ENCODE peak calls at places on chromosomes 4 and X, in four cellular contexts. One of them, this sample, is unnamed. For H3K4me1, the result is how much of the 10 kb centered on the place peaks cover.

GRCh38 chr4:87679449-87680169 is 29.5 kb downstream of the DMP1 start:
- DNase-seq in ovary: peak
- DNase-seq in body of pancreas: peak
- DNase-seq in heart left ventricle: peak
- DNase-seq in this sample: peak

GRCh38 chr4:169968999-169969398 is 57.2 kb downstream of the MFAP3L start:
- DNase-seq in ovary: no peak
- DNase-seq in heart left ventricle: no peak
- DNase-seq in body of pancreas: no peak
- DNase-seq in this sample: no peak

GRCh38 chr4:118740869-118741268 is 55.7 kb downstream of the METTL14 start:
- DNase-seq in heart left ventricle: no peak
- DNase-seq in body of pancreas: no peak
- DNase-seq in ovary: no peak
- DNase-seq in this sample: no peak

GRCh38 chr4:163558539-163559044 is 64.1 kb downstream of the TMA16 start:
- DNase-seq in body of pancreas: no peak
- DNase-seq in ovary: no peak
- DNase-seq in heart left ventricle: no peak
- DNase-seq in this sample: no peak

GRCh38 chrX:119573840-119574393 is 446 bp upstream of the UBE2A start:
- DNase-seq in heart left ventricle: peak
- DNase-seq in body of pancreas: peak
- DNase-seq in ovary: peak
- DNase-seq in this sample: peak

GRCh38 chrX:154986826-154987575 is 35.5 kb downstream of the F8 start:
- DNase-seq in body of pancreas: no peak
- DNase-seq in heart left ventricle: no peak
- DNase-seq in ovary: no peak
- DNase-seq in this sample: no peak

GRCh38 chrX:14673764-14674163 is 144.4 kb downstream of the GLRA2 start:
- DNase-seq in body of pancreas: peak
- DNase-seq in heart left ventricle: no peak
- DNase-seq in ovary: no peak
- DNase-seq in this sample: no peak

GRCh38 chrX:77347572-77347971 is 99.6 kb upstream of the FGF16 start:
- DNase-seq in ovary: no peak
- DNase-seq in heart left ventricle: no peak
- DNase-seq in body of pancreas: no peak
- DNase-seq in this sample: no peak

GRCh38 chrX:56764153-56764974 is 35.3 kb downstream of the NBDY start:
- DNase-seq in body of pancreas: peak
- DNase-seq in ovary: peak
- DNase-seq in heart left ventricle: peak
- DNase-seq in this sample: peak

GRCh38 chr4:102585329-102585728 is 84.2 kb downstream of the NFKB1 start:
- DNase-seq in body of pancreas: no peak
- DNase-seq in ovary: no peak
- DNase-seq in heart left ventricle: no peak
- DNase-seq in this sample: no peak

GRCh38 chr4:95516528-95517011 is 32.2 kb downstream of the UNC5C start:
- DNase-seq in ovary: no peak
- DNase-seq in heart left ventricle: no peak
- DNase-seq in body of pancreas: no peak
- DNase-seq in this sample: peak

GRCh38 chr4:152109585-152110509 is 349.0 kb upstream of the GATB start:
- DNase-seq in heart left ventricle: peak
- DNase-seq in ovary: no peak
- DNase-seq in body of pancreas: no peak
- DNase-seq in this sample: no peak

GRCh38 chr4:4810778-4811177 is 48.7 kb upstream of the MSX1 start:
- DNase-seq in ovary: no peak
- DNase-seq in body of pancreas: no peak
- DNase-seq in heart left ventricle: no peak
- DNase-seq in this sample: no peak

GRCh38 chr4:112591593-112591992 is 45.1 kb downstream of the ZGRF1 start:
- DNase-seq in ovary: no peak
- DNase-seq in heart left ventricle: no peak
- DNase-seq in body of pancreas: no peak
- DNase-seq in this sample: no peak

GRCh38 chrX:35104626-35105025 is 162.0 kb downstream of the FAM47B start:
- DNase-seq in heart left ventricle: no peak
- DNase-seq in ovary: no peak
- DNase-seq in body of pancreas: no peak
- DNase-seq in this sample: no peak

GRCh38 chrX:107526141-107526540 is 76.7 kb downstream of the FRMPD3 start:
- DNase-seq in ovary: no peak
- DNase-seq in heart left ventricle: no peak
- DNase-seq in body of pancreas: no peak
- DNase-seq in this sample: no peak

GRCh38 chrX:361231-362145 is 25.2 kb downstream of the PPP2R3B start:
- DNase-seq in ovary: no peak
- DNase-seq in heart left ventricle: no peak
- DNase-seq in body of pancreas: no peak
- DNase-seq in this sample: no peak

GRCh38 chr4:8000721-8001491 is 61.2 kb upstream of the AFAP1 start:
- DNase-seq in heart left ventricle: no peak
- DNase-seq in body of pancreas: no peak
- DNase-seq in ovary: no peak
- DNase-seq in this sample: no peak

GRCh38 chrX:37905436-37906147 is 58.2 kb upstream of the DYNLT3 start:
- DNase-seq in heart left ventricle: peak
- DNase-seq in body of pancreas: peak
- DNase-seq in ovary: peak
- DNase-seq in this sample: peak

GRCh38 chr4:182888894-182889293 is 28.3 kb downstream of the DCTD start:
- DNase-seq in heart left ventricle: no peak
- DNase-seq in body of pancreas: no peak
- DNase-seq in ovary: no peak
- DNase-seq in this sample: no peak

GRCh38 chr4:117311989-117312388 is 226.6 kb upstream of the TRAM1L1 start:
- DNase-seq in heart left ventricle: no peak
- DNase-seq in body of pancreas: no peak
- DNase-seq in ovary: no peak
- DNase-seq in this sample: no peak

GRCh38 chr4:117311215-117311614 is 225.8 kb upstream of the TRAM1L1 start:
- DNase-seq in body of pancreas: no peak
- DNase-seq in ovary: no peak
- DNase-seq in heart left ventricle: no peak
- DNase-seq in this sample: no peak
- H3K4me3 ChIP-seq in body of pancreas: no peak
- H3K4me3 ChIP-seq in ovary: no peak
- H3K4me3 ChIP-seq in heart left ventricle: no peak
- H3K4me3 ChIP-seq in this sample: no peak

GRCh38 chrX:103092942-103093341 is at the start of gene NXF3:
- DNase-seq in ovary: no peak
- DNase-seq in body of pancreas: no peak
- DNase-seq in heart left ventricle: no peak
- DNase-seq in this sample: no peak
- TF ChIP-seq POLR2A in ovary: no peak
- TF ChIP-seq POLR2A in body of pancreas: no peak
- TF ChIP-seq POLR2A in heart left ventricle: no peak
- TF ChIP-seq POLR2A in this sample: no peak

GRCh38 chr4:10099521-10100325 is 16.9 kb downstream of the WDR1 start:
- DNase-seq in body of pancreas: no peak
- DNase-seq in heart left ventricle: no peak
- DNase-seq in ovary: no peak
- DNase-seq in this sample: no peak
- H3K4me1 ChIP-seq in body of pancreas: under half
- H3K4me1 ChIP-seq in heart left ventricle: half or more
- H3K4me1 ChIP-seq in ovary: under half
- H3K4me1 ChIP-seq in this sample: under half

GRCh38 chr4:153127773-153128494 is 76.3 kb upstream of the TRIM2 start:
- DNase-seq in body of pancreas: peak
- DNase-seq in heart left ventricle: peak
- DNase-seq in ovary: peak
- DNase-seq in this sample: peak
- H3K4me3 ChIP-seq in body of pancreas: no peak
- H3K4me3 ChIP-seq in heart left ventricle: peak
- H3K4me3 ChIP-seq in ovary: no peak
- H3K4me3 ChIP-seq in this sample: no peak

GRCh38 chr4:48343531-48343930 is 2.2 kb downstream of the SLAIN2 start:
- DNase-seq in ovary: no peak
- DNase-seq in body of pancreas: no peak
- DNase-seq in heart left ventricle: no peak
- DNase-seq in this sample: no peak

GRCh38 chr4:48342559-48342878 is 1.2 kb downstream of the SLAIN2 start:
- DNase-seq in body of pancreas: no peak
- DNase-seq in heart left ventricle: no peak
- DNase-seq in ovary: no peak
- DNase-seq in this sample: no peak

GRCh38 chr4:48340905-48341775 is at the start of gene SLAIN2:
- DNase-seq in body of pancreas: peak
- DNase-seq in ovary: peak
- DNase-seq in heart left ventricle: peak
- DNase-seq in this sample: peak

GRCh38 chr4:48343035-48343434 is 1.7 kb downstream of the SLAIN2 start:
- DNase-seq in body of pancreas: no peak
- DNase-seq in heart left ventricle: no peak
- DNase-seq in ovary: no peak
- DNase-seq in this sample: no peak

DNA sequence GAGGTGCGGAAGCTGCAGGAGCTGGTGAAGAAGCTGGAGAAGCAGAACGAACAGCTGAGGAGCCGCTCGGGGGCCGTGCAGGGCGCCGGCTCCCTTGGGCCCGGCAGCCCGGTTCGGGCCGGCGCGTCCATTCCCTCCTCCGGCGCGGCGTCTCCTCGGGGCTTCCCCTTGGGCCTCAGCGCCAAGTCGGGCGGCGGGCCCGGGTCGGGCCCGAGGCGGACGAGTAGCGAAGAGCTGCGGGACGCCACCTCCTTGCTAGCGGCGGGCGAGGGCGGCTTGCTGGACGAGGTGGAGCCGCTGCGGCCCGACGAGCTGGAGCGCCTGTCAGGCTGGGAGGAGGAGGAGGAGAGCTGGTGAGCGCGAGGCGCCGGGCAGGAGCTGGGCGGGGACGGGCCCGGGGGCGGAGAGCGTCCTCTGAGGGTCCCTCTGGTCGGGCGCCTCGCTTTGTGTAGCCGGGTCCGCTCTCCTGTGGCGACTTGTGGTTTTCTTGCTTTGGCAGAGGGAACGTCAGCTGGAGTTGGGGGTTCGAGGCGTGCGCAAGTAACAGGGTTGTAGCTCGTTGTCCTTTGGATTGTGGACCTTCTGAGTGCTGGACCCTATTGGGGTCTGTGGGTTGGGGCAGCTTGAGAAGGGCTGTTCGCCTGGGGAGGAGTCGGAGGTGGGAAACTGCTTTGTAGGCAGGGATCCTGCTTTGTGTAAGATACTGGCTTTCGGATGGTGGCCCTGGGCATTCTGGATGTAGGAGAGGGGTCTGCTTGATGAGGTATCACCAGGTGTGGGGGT is 638 bp downstream of the SLAIN2 start:
- DNase-seq in body of pancreas: peak
- DNase-seq in ovary: peak
- DNase-seq in heart left ventricle: peak
- DNase-seq in this sample: peak
- TF ChIP-seq POLR2A in body of pancreas: no peak
- TF ChIP-seq POLR2A in ovary: no peak
- TF ChIP-seq POLR2A in heart left ventricle: no peak
- TF ChIP-seq POLR2A in this sample: no peak

GRCh38 chrX:17567821-17568220 is 169.5 kb upstream of the SCML1 start:
- DNase-seq in body of pancreas: no peak
- DNase-seq in ovary: no peak
- DNase-seq in heart left ventricle: no peak
- DNase-seq in this sample: peak
- H3K4me1 ChIP-seq in body of pancreas: under half
- H3K4me1 ChIP-seq in ovary: under half
- H3K4me1 ChIP-seq in heart left ventricle: under half
- H3K4me1 ChIP-seq in this sample: under half

GRCh38 chr4:13523105-13523477 is 21.2 kb downstream of the NKX3-2 start:
- DNase-seq in body of pancreas: no peak
- DNase-seq in heart left ventricle: no peak
- DNase-seq in ovary: no peak
- DNase-seq in this sample: no peak
- H3K4me3 ChIP-seq in body of pancreas: no peak
- H3K4me3 ChIP-seq in heart left ventricle: no peak
- H3K4me3 ChIP-seq in ovary: no peak
- H3K4me3 ChIP-seq in this sample: no peak

GRCh38 chr4:38663021-38663800 is 788 bp upstream of the KLF3 start:
- DNase-seq in heart left ventricle: no peak
- DNase-seq in body of pancreas: peak
- DNase-seq in ovary: peak
- DNase-seq in this sample: no peak
- TF ChIP-seq POLR2A in heart left ventricle: peak
- TF ChIP-seq POLR2A in body of pancreas: peak
- TF ChIP-seq POLR2A in ovary: peak
- TF ChIP-seq POLR2A in this sample: peak

GRCh38 chr4:132526652-132527051 is 622.4 kb upstream of the PCDH10 start:
- DNase-seq in ovary: no peak
- DNase-seq in body of pancreas: no peak
- DNase-seq in heart left ventricle: no peak
- DNase-seq in this sample: no peak

GRCh38 chr4:132527817-132528216 is 621.3 kb upstream of the PCDH10 start:
- DNase-seq in heart left ventricle: no peak
- DNase-seq in body of pancreas: no peak
- DNase-seq in ovary: no peak
- DNase-seq in this sample: no peak

GRCh38 chr4:132530846-132531245 is 618.2 kb upstream of the PCDH10 start:
- DNase-seq in heart left ventricle: no peak
- DNase-seq in body of pancreas: no peak
- DNase-seq in ovary: no peak
- DNase-seq in this sample: no peak
- H3K4me1 ChIP-seq in heart left ventricle: under half
- H3K4me1 ChIP-seq in body of pancreas: under half
- H3K4me1 ChIP-seq in ovary: under half
- H3K4me1 ChIP-seq in this sample: under half

GRCh38 chr4:140523370-140523856 is 555 bp upstream of the ELMOD2 start:
- DNase-seq in heart left ventricle: no peak
- DNase-seq in ovary: no peak
- DNase-seq in body of pancreas: no peak
- DNase-seq in this sample: no peak
- H3K4me3 ChIP-seq in heart left ventricle: peak
- H3K4me3 ChIP-seq in ovary: peak
- H3K4me3 ChIP-seq in body of pancreas: no peak
- H3K4me3 ChIP-seq in this sample: peak